ENCODE peak calls at places on chromosomes 3 and 15, in nine cellular contexts. E is lung, R is astrocyte of the spinal cord, D is esophagus squamous epithelium, V is GM20000, Z is mesothelial cell of epicardium, W is Calu3, O is breast epithelium, H is glutamatergic neuron. K is an unnamed sample.

GRCh38 chr3:53375019-53375418 is 27.7 kb upstream of the DCP1A start:
- DNase-seq in W (peak; percentile 85), Z (peak; percentile 72), E (peak; percentile 70), D (no peak), O (peak; percentile 20), V (peak; percentile 77), H (peak; percentile 89), R (peak; percentile 22), K (no peak)

GRCh38 chr15:63712828-63713520 is 115.8 kb downstream of the FBXL22 start:
- DNase-seq in V (peak; percentile 43), R (no peak), D (no peak), E (no peak), H (no peak), Z (no peak), W (no peak), O (no peak), K (no peak)

GRCh38 chr3:78791745-78792144 is 976.1 kb downstream of the ROBO1 start:
- DNase-seq in R (no peak), O (no peak), V (no peak), D (no peak), E (no peak), W (no peak), H (no peak), Z (no peak), K (no peak)

GRCh38 chr15:33492434-33493052 is 181.8 kb downstream of the RYR3 start:
- DNase-seq in V (no peak), D (no peak), R (no peak), Z (no peak), W (no peak), E (no peak), O (no peak), H (no peak), K (no peak)

GRCh38 chr3:140816372-140816771 is 125.3 kb upstream of the SLC25A36 start:
- DNase-seq in V (peak; percentile 14), D (no peak), O (no peak), H (no peak), R (no peak), W (no peak), Z (no peak), E (no peak), K (no peak)

GRCh38 chr3:123447749-123448502 is 964 bp downstream of the ADCY5 start:
- DNase-seq in O (no peak), E (no peak), R (no peak), V (peak; percentile 91), Z (peak; percentile 45), D (no peak), W (peak; percentile 80), H (peak; percentile 63), K (no peak)

GRCh38 chr3:46019707-46020106 is 7.6 kb downstream of the XCR1 start:
- DNase-seq in O (no peak), D (no peak), E (no peak), W (no peak), V (no peak), H (no peak), R (no peak), Z (no peak), K (no peak)

GRCh38 chr3:11306815-11307589 is 34.8 kb downstream of the ATG7 start:
- DNase-seq in H (no peak), O (no peak), R (peak; percentile 37), V (no peak), Z (no peak), E (no peak), W (no peak), D (no peak), K (no peak)

GRCh38 chr15:45662375-45662774 is 27.5 kb downstream of the SQOR start:
- DNase-seq in E (no peak), R (no peak), D (no peak), W (no peak), V (no peak), H (no peak), Z (no peak), O (no peak), K (no peak)

GRCh38 chr15:56428821-56429458 is 36.0 kb downstream of the MNS1 start:
- DNase-seq in R (peak; percentile 42), E (no peak), O (no peak), Z (no peak), H (no peak), W (no peak), D (no peak), V (peak; percentile 34), K (no peak)

GRCh38 chr15:59174846-59175831 is 31.5 kb upstream of the LDHAL6B start:
- DNase-seq in D (no peak), O (no peak), R (peak; percentile 74), Z (no peak), W (peak; percentile 57), V (peak; percentile 29), E (peak; percentile 37), H (peak; percentile 57), K (no peak)

GRCh38 chr3:13161021-13161759 is 88.0 kb upstream of the IQSEC1 start:
- DNase-seq in Z (no peak), O (no peak), H (no peak), D (no peak), V (no peak), E (no peak), R (no peak), W (no peak), K (no peak)

GRCh38 chr3:10703875-10704274 is 112.2 kb upstream of the SLC6A11 start:
- DNase-seq in O (no peak), H (peak; percentile 56), R (peak; percentile 14), W (peak; percentile 6), E (no peak), Z (no peak), D (no peak), V (no peak), K (no peak)

GRCh38 chr3:116552261-116552660 is 107.0 kb upstream of the LSAMP start:
- DNase-seq in E (no peak), D (no peak), Z (no peak), R (no peak), H (no peak), V (no peak), W (no peak), O (no peak), K (no peak)

GRCh38 chr3:185732782-185733181 is 92.1 kb downstream of the IGF2BP2 start:
- DNase-seq in V (no peak), E (no peak), Z (no peak), D (no peak), R (peak; percentile 79), O (no peak), H (no peak), W (no peak), K (no peak)

GRCh38 chr3:158717576-158717975 is 14.7 kb downstream of the RARRES1 start:
- DNase-seq in O (no peak), V (no peak), R (no peak), E (no peak), H (no peak), W (no peak), Z (no peak), D (no peak), K (no peak)

GRCh38 chr3:74651239-74651638 is 36.8 kb upstream of the CNTN3 start:
- DNase-seq in Z (no peak), D (no peak), E (no peak), H (no peak), O (no peak), W (no peak), R (no peak), V (no peak), K (no peak)

GRCh38 chr3:9280477-9281219 is 31.2 kb upstream of the SRGAP3 start:
- DNase-seq in R (peak; percentile 33), O (no peak), D (no peak), W (no peak), H (no peak), V (no peak), Z (no peak), E (no peak), K (no peak)

GRCh38 chr15:32004249-32004648 is 26.1 kb upstream of the CHRNA7 start:
- DNase-seq in D (no peak), O (no peak), H (no peak), Z (no peak), W (no peak), E (no peak), V (no peak), R (no peak), K (no peak)

GRCh38 chr15:32003558-32003957 is 26.8 kb upstream of the CHRNA7 start:
- DNase-seq in O (no peak), E (no peak), R (no peak), H (no peak), D (no peak), Z (no peak), V (no peak), W (no peak), K (no peak)
- TF ChIP-seq CTCF in O (no peak), E (no peak), R (no peak), H (no peak), D (no peak), Z (no peak), V (no peak), W (no peak), K (no peak)

GRCh38 chr15:28989239-28989830 is 103.6 kb downstream of the APBA2 start:
- DNase-seq in R (no peak), D (no peak), O (no peak), W (no peak), Z (no peak), E (no peak), H (peak; percentile 80), V (no peak), K (no peak)
- TF ChIP-seq CTCF in R (peak; percentile 33), D (no peak), O (no peak), W (no peak), Z (no peak), E (no peak), H (peak; percentile 51), V (no peak), K (no peak)

GRCh38 chr15:88275804-88276203 is 19.3 kb upstream of the NTRK3 start:
- DNase-seq in O (no peak), E (no peak), W (no peak), D (no peak), R (no peak), H (no peak), V (no peak), Z (no peak), K (no peak)
- TF ChIP-seq CTCF in O (no peak), E (no peak), W (no peak), D (no peak), R (no peak), H (no peak), V (no peak), Z (no peak), K (no peak)

GRCh38 chr3:148205945-148206845 is 491.5 kb upstream of the AGTR1 start:
- DNase-seq in D (no peak), Z (no peak), V (no peak), E (no peak), R (no peak), H (no peak), W (no peak), O (no peak), K (no peak)

GRCh38 chr3:148203263-148204010 is 494.3 kb upstream of the AGTR1 start:
- DNase-seq in Z (no peak), D (no peak), W (no peak), E (no peak), V (no peak), R (no peak), H (no peak), O (no peak), K (no peak)

DNA sequence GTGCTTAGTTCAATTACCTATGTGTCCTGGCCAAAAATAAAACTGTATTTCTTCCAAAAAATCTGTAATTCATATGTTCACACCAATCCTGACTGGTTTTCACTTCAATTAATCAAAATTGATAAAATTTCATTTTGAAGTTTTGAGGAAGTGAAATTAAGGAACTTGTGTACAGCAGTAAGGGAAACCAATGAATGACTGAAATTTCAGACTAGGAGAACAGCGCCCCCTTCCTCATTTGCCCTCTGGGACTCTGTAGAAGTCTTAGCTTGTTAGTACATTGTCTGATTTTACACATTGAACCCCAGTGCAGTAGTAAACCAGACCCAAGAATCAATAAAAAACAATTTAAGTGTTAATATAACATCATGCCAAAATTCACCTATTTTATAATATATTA is 495.3 kb upstream of the AGTR1 start:
- DNase-seq in H (no peak), W (no peak), V (no peak), D (no peak), Z (no peak), E (no peak), O (no peak), R (no peak), K (no peak)
- TF ChIP-seq CTCF in H (no peak), W (no peak), V (no peak), D (no peak), Z (no peak), E (no peak), O (no peak), R (peak; percentile 20), K (no peak)